ENCODE peak calls at places on chromosomes 11 and 22, in five cellular contexts. P, Y, H, B and J are unnamed samples.

GRCh38 chr11:34558211-34558610 is 44.6 kb upstream of the ELF5 start:
- DNase-seq in B (no peak), Y (no peak), H (no peak), P (no peak), J (no peak)

GRCh38 chr11:110711776-110712642 is at the start of gene ARHGAP20:
- DNase-seq in Y (peak), P (peak), H (peak), B (peak), J (no peak)

GRCh38 chr22:49670610-49671330 is 156.9 kb downstream of the BRD1 start:
- DNase-seq in P (no peak), H (peak), B (no peak), Y (no peak), J (no peak)

GRCh38 chr11:105296386-105296785 is 156.8 kb upstream of the CARD18 start:
- DNase-seq in P (no peak), H (no peak), Y (no peak), B (no peak), J (no peak)

GRCh38 chr11:16001899-16002426 is 354.4 kb downstream of the SOX6 start:
- DNase-seq in B (no peak), H (no peak), P (no peak), Y (peak), J (no peak)

GRCh38 chr11:134366279-134366678 is 34.5 kb downstream of the GLB1L2 start:
- DNase-seq in P (no peak), B (no peak), H (no peak), Y (no peak), J (no peak)

GRCh38 chr11:102600666-102601065 is 24.5 kb downstream of the MMP20 start:
- DNase-seq in Y (no peak), H (no peak), B (no peak), P (no peak), J (no peak)

GRCh38 chr22:46681010-46681409 is 57.0 kb downstream of the CERK start:
- DNase-seq in Y (no peak), B (no peak), H (no peak), P (no peak), J (no peak)

GRCh38 chr11:2920343-2920742 is 8.9 kb downstream of the PHLDA2 start:
- DNase-seq in B (no peak), P (no peak), Y (no peak), H (no peak), J (no peak)